ENCODE peak calls at places on chromosomes 2 and 18, in nine cellular contexts. A is posterior vena cava; H is ovary; Z is A673; T is stimulated activated CD8-positive, alpha-beta memory T cell treated with anti-CD3 and anti-CD28 coated beads, Interleukin-15, amount 100 ng/mL, for 24 hours; N is NCI-H345; G is epithelial cell of esophagus; P is Right ventricle myocardium inferior; E is left cardiac atrium. I is an unnamed sample.

GRCh38 chr2:61340242-61340641 is 130.6 kb downstream of the USP34 start:
- DNase-seq in H (no peak), T (no peak), G (peak), A (no peak), Z (peak), E (no peak), N (no peak), P (no peak), I (peak)

GRCh38 chr2:197293252-197294007 is 17.1 kb downstream of the ANKRD44 start:
- DNase-seq in E (no peak), A (no peak), N (no peak), G (no peak), T (no peak), H (no peak), Z (peak), P (no peak), I (no peak)

GRCh38 chr2:127545189-127545588 is 9.7 kb downstream of the MYO7B start:
- DNase-seq in Z (no peak), G (no peak), A (peak), H (no peak), E (no peak), P (no peak), N (no peak), T (no peak), I (no peak)

GRCh38 chr2:237181844-237182243 is 96.2 kb downstream of the COPS8 start:
- DNase-seq in Z (no peak), A (no peak), H (peak), T (no peak), N (no peak), E (no peak), P (no peak), G (peak), I (peak)

GRCh38 chr18:31942301-31942998 is 478 bp downstream of the TRAPPC8 start:
- DNase-seq in Z (no peak), A (peak), N (peak), G (peak), P (no peak), T (peak), E (peak), H (peak), I (no peak)

GRCh38 chr18:53941601-53942335 is 282.7 kb downstream of the MBD2 start:
- DNase-seq in P (no peak), N (no peak), T (no peak), E (no peak), H (no peak), A (no peak), G (peak), Z (peak), I (no peak)

GRCh38 chr2:174336403-174337336 is 1.9 kb downstream of the SP9 start:
- DNase-seq in E (no peak), Z (peak), H (no peak), A (no peak), P (peak), T (no peak), N (peak), G (peak), I (no peak)

GRCh38 chr2:157492189-157492773 is 48.4 kb upstream of the CYTIP start:
- DNase-seq in H (peak), P (no peak), Z (peak), E (peak), T (no peak), A (no peak), G (peak), N (peak), I (peak)

GRCh38 chr2:55718165-55719008 is 24.7 kb upstream of the PNPT1 start:
- DNase-seq in E (peak), P (no peak), A (no peak), H (peak), T (no peak), G (peak), N (peak), Z (peak), I (no peak)

GRCh38 chr2:25895046-25895445 is 16.8 kb upstream of the ASXL2 start:
- DNase-seq in T (no peak), N (no peak), P (no peak), H (no peak), A (no peak), E (no peak), Z (no peak), G (no peak), I (no peak)

GRCh38 chr2:239187464-239188253 is 213.2 kb downstream of the HDAC4 start:
- DNase-seq in E (no peak), G (no peak), T (no peak), P (no peak), A (peak), Z (no peak), H (no peak), N (no peak), I (no peak)

GRCh38 chr2:70991142-70991541 is 3.5 kb downstream of the TEX261 start:
- DNase-seq in H (no peak), T (no peak), G (no peak), N (no peak), Z (no peak), A (no peak), E (no peak), P (no peak), I (no peak)

GRCh38 chr2:8312861-8313768 is 368.7 kb upstream of the ID2 start:
- DNase-seq in H (no peak), A (no peak), Z (peak), N (no peak), T (no peak), E (no peak), G (no peak), P (no peak), I (no peak)

GRCh38 chr2:122028371-122029102 is 273.1 kb downstream of the TSN start:
- DNase-seq in H (no peak), A (no peak), T (no peak), P (no peak), G (peak), E (no peak), N (no peak), Z (peak), I (no peak)

GRCh38 chr2:224469374-224469964 is 67.6 kb upstream of the FAM124B start:
- DNase-seq in G (no peak), H (no peak), N (no peak), Z (no peak), A (no peak), P (no peak), T (no peak), E (no peak), I (no peak)

GRCh38 chr2:70767699-70768584 is at the start of gene ADD2:
- DNase-seq in T (peak), Z (peak), P (no peak), A (peak), H (no peak), G (peak), N (peak), E (peak), I (no peak)

GRCh38 chr2:158211516-158211915 is 109.8 kb downstream of the UPP2 start:
- DNase-seq in E (no peak), H (no peak), T (no peak), G (peak), A (no peak), Z (no peak), P (no peak), N (no peak), I (peak)

GRCh38 chr2:114127372-114127771 is 237.5 kb downstream of the ACTR3 start:
- DNase-seq in P (no peak), Z (no peak), A (no peak), H (no peak), G (peak), N (no peak), E (no peak), T (no peak), I (no peak)

GRCh38 chr2:195660265-195660890 is 3.4 kb downstream of the SLC39A10 start:
- DNase-seq in A (no peak), E (peak), T (peak), H (peak), Z (peak), N (peak), P (no peak), G (peak), I (peak)

GRCh38 chr2:98387478-98387877 is 41.2 kb downstream of the CNGA3 start:
- DNase-seq in T (no peak), P (no peak), E (no peak), A (peak), G (no peak), N (no peak), Z (no peak), H (no peak), I (no peak)

GRCh38 chr2:50491541-50492114 is 540.3 kb downstream of the NRXN1 start:
- DNase-seq in E (no peak), G (peak), A (no peak), T (no peak), H (no peak), Z (peak), P (no peak), N (peak), I (no peak)

GRCh38 chr2:137947714-137948336 is 16.4 kb upstream of the HNMT start:
- DNase-seq in Z (peak), P (peak), G (peak), H (peak), N (peak), T (no peak), E (peak), A (peak), I (peak)

GRCh38 chr2:72497761-72498160 is 328.1 kb downstream of the EXOC6B start:
- DNase-seq in E (no peak), P (no peak), N (no peak), H (no peak), Z (peak), G (no peak), A (no peak), T (no peak), I (no peak)

GRCh38 chr2:939936-940620 is 10.6 kb upstream of the SNTG2 start:
- DNase-seq in H (no peak), E (no peak), P (no peak), A (no peak), Z (no peak), G (no peak), N (no peak), T (no peak), I (peak)

GRCh38 chr2:52097076-52097475 is 1065.1 kb upstream of the NRXN1 start:
- DNase-seq in T (no peak), H (no peak), P (no peak), N (no peak), A (no peak), G (no peak), Z (no peak), E (no peak), I (no peak)

GRCh38 chr2:233083782-233084181 is 23.6 kb downstream of the INPP5D start:
- DNase-seq in P (no peak), A (no peak), E (no peak), G (no peak), H (no peak), T (no peak), Z (no peak), N (no peak), I (no peak)

GRCh38 chr2:17658251-17658843 is 95.3 kb downstream of the SMC6 start:
- DNase-seq in G (no peak), A (no peak), Z (no peak), H (no peak), N (no peak), P (no peak), T (no peak), E (no peak), I (no peak)

GRCh38 chr2:20208487-20208882 is 16.4 kb downstream of the SDC1 start:
- DNase-seq in E (no peak), T (no peak), A (no peak), H (no peak), G (no peak), Z (no peak), P (peak), N (no peak), I (no peak)

GRCh38 chr2:197008229-197008628 is 81.7 kb upstream of the PGAP1 start:
- DNase-seq in A (no peak), H (no peak), N (no peak), E (no peak), P (no peak), G (peak), Z (no peak), T (no peak), I (no peak)

I was measured in brain pericyte.